ENCODE peak calls at places on chromosomes 11 and 22, in five cellular contexts. One of them, this sample, is unnamed.

GRCh38 chr11:1377231-1377780 is 12.4 kb upstream of the BRSK2 start:
- DNase-seq in stimulated activated CD4-positive, alpha-beta T cell treated with anti-CD3 and anti-CD28 coated beads, Interleukin-4, amount 100 ng/mL, for 4 hours: no peak
- DNase-seq in lung: no peak
- DNase-seq in T1000: no peak
- DNase-seq in GM12865: no peak
- DNase-seq in this sample: no peak

GRCh38 chr11:77346906-77347603 is 45.6 kb upstream of the GDPD4 start:
- DNase-seq in lung: no peak
- DNase-seq in stimulated activated CD4-positive, alpha-beta T cell treated with anti-CD3 and anti-CD28 coated beads, Interleukin-4, amount 100 ng/mL, for 4 hours: no peak
- DNase-seq in GM12865: no peak
- DNase-seq in T1000: peak; percentile 7
- DNase-seq in this sample: no peak

GRCh38 chr11:11267312-11267711 is 85.7 kb downstream of the CSNK2A3 start:
- DNase-seq in stimulated activated CD4-positive, alpha-beta T cell treated with anti-CD3 and anti-CD28 coated beads, Interleukin-4, amount 100 ng/mL, for 4 hours: no peak
- DNase-seq in T1000: no peak
- DNase-seq in lung: no peak
- DNase-seq in GM12865: no peak
- DNase-seq in this sample: no peak

GRCh38 chr11:24637520-24637919 is 140.7 kb downstream of the LUZP2 start:
- DNase-seq in stimulated activated CD4-positive, alpha-beta T cell treated with anti-CD3 and anti-CD28 coated beads, Interleukin-4, amount 100 ng/mL, for 4 hours: no peak
- DNase-seq in lung: no peak
- DNase-seq in GM12865: no peak
- DNase-seq in T1000: no peak
- DNase-seq in this sample: no peak

GRCh38 chr22:41305646-41306045 is 4.3 kb downstream of the ZC3H7B start:
- DNase-seq in stimulated activated CD4-positive, alpha-beta T cell treated with anti-CD3 and anti-CD28 coated beads, Interleukin-4, amount 100 ng/mL, for 4 hours: no peak
- DNase-seq in GM12865: no peak
- DNase-seq in lung: no peak
- DNase-seq in T1000: peak; percentile 49
- DNase-seq in this sample: peak; percentile 38

GRCh38 chr11:109317726-109318125 is 104.3 kb upstream of the C11orf87 start:
- DNase-seq in GM12865: no peak
- DNase-seq in stimulated activated CD4-positive, alpha-beta T cell treated with anti-CD3 and anti-CD28 coated beads, Interleukin-4, amount 100 ng/mL, for 4 hours: no peak
- DNase-seq in T1000: no peak
- DNase-seq in lung: no peak
- DNase-seq in this sample: no peak

GRCh38 chr22:23305321-23305910 is 125.1 kb downstream of the BCR start:
- DNase-seq in lung: no peak
- DNase-seq in T1000: peak; percentile 56
- DNase-seq in GM12865: no peak
- DNase-seq in stimulated activated CD4-positive, alpha-beta T cell treated with anti-CD3 and anti-CD28 coated beads, Interleukin-4, amount 100 ng/mL, for 4 hours: no peak
- DNase-seq in this sample: no peak

GRCh38 chr11:13012037-13012693 is 3.0 kb downstream of the RASSF10 start:
- DNase-seq in GM12865: no peak
- DNase-seq in T1000: no peak
- DNase-seq in stimulated activated CD4-positive, alpha-beta T cell treated with anti-CD3 and anti-CD28 coated beads, Interleukin-4, amount 100 ng/mL, for 4 hours: no peak
- DNase-seq in lung: no peak
- DNase-seq in this sample: no peak

GRCh38 chr11:67400251-67400941 is 1.3 kb downstream of the PPP1CA start:
- DNase-seq in T1000: no peak
- DNase-seq in lung: no peak
- DNase-seq in GM12865: no peak
- DNase-seq in stimulated activated CD4-positive, alpha-beta T cell treated with anti-CD3 and anti-CD28 coated beads, Interleukin-4, amount 100 ng/mL, for 4 hours: no peak
- DNase-seq in this sample: no peak

GRCh38 chr11:34194576-34195335 is 89.3 kb downstream of the NAT10 start:
- DNase-seq in T1000: peak; percentile 16
- DNase-seq in lung: no peak
- DNase-seq in stimulated activated CD4-positive, alpha-beta T cell treated with anti-CD3 and anti-CD28 coated beads, Interleukin-4, amount 100 ng/mL, for 4 hours: no peak
- DNase-seq in GM12865: no peak
- DNase-seq in this sample: no peak

GRCh38 chr11:117072517-117073218 is 25.6 kb downstream of the SIK3 start:
- DNase-seq in T1000: no peak
- DNase-seq in stimulated activated CD4-positive, alpha-beta T cell treated with anti-CD3 and anti-CD28 coated beads, Interleukin-4, amount 100 ng/mL, for 4 hours: no peak
- DNase-seq in lung: no peak
- DNase-seq in GM12865: peak; percentile 44
- DNase-seq in this sample: no peak

GRCh38 chr11:1921576-1922141 is 2.2 kb downstream of the TNNT3 start:
- DNase-seq in lung: no peak
- DNase-seq in T1000: no peak
- DNase-seq in stimulated activated CD4-positive, alpha-beta T cell treated with anti-CD3 and anti-CD28 coated beads, Interleukin-4, amount 100 ng/mL, for 4 hours: no peak
- DNase-seq in GM12865: no peak
- DNase-seq in this sample: no peak

GRCh38 chr11:134659882-134660281 is 247.8 kb upstream of the B3GAT1 start:
- DNase-seq in stimulated activated CD4-positive, alpha-beta T cell treated with anti-CD3 and anti-CD28 coated beads, Interleukin-4, amount 100 ng/mL, for 4 hours: no peak
- DNase-seq in T1000: no peak
- DNase-seq in GM12865: no peak
- DNase-seq in lung: peak; percentile 25
- DNase-seq in this sample: no peak

GRCh38 chr11:73972620-73973449 is 9.8 kb downstream of the UCP2 start:
- DNase-seq in lung: no peak
- DNase-seq in stimulated activated CD4-positive, alpha-beta T cell treated with anti-CD3 and anti-CD28 coated beads, Interleukin-4, amount 100 ng/mL, for 4 hours: no peak
- DNase-seq in GM12865: no peak
- DNase-seq in T1000: no peak
- DNase-seq in this sample: no peak